ENCODE peak calls at places on chromosomes 7 and 10, in seven cellular contexts. P is IMR-90, R is A549, H is WTC11, G is GM12878, K is K562, A is HepG2. J is an unnamed sample.

GRCh38 chr10:3763035-3763456 is 22.0 kb downstream of the KLF6 start:
- DNase-seq in H (no peak), A (no peak), R (no peak), G (no peak), K (peak; percentile 72), P (peak; percentile 59), J (no peak)

GRCh38 chr10:13924020-13924725 is 337.4 kb downstream of the PRPF18 start:
- DNase-seq in P (peak; percentile 96), K (no peak), A (no peak), H (no peak), G (no peak), R (no peak), J (no peak)

GRCh38 chr10:88291289-88292184 is 291.6 kb downstream of the RNLS start:
- DNase-seq in H (no peak), K (no peak), G (no peak), P (peak; percentile 41), R (no peak), A (no peak), J (no peak)

GRCh38 chr7:32223071-32223650 is 153.0 kb upstream of the PDE1C start:
- DNase-seq in R (no peak), G (no peak), K (no peak), P (no peak), A (no peak), H (no peak), J (no peak)

GRCh38 chr7:106793015-106793651 is 71.9 kb upstream of the PIK3CG start:
- DNase-seq in H (no peak), P (peak; percentile 33), G (no peak), K (peak; percentile 65), A (peak; percentile 7), R (peak; percentile 25), J (no peak)

GRCh38 chr10:61752111-61753011 is 89.6 kb downstream of the CABCOCO1 start:
- DNase-seq in H (no peak), A (no peak), R (no peak), G (no peak), P (peak; percentile 51), K (no peak), J (no peak)

GRCh38 chr7:107663196-107663595 is 2.6 kb downstream of the SLC26A4 start:
- DNase-seq in P (no peak), H (no peak), R (no peak), K (no peak), A (no peak), G (no peak), J (no peak)

GRCh38 chr10:14879055-14879800 is 562 bp downstream of the SUV39H2 start:
- DNase-seq in R (peak; percentile 33), K (no peak), A (peak; percentile 9), G (no peak), H (peak; percentile 28), P (no peak), J (no peak)

GRCh38 chr10:132492323-132493035 is 45.1 kb upstream of the INPP5A start:
- DNase-seq in G (no peak), R (no peak), H (peak; percentile 8), K (no peak), A (no peak), P (no peak), J (no peak)

GRCh38 chr10:27621441-27621840 is 117.3 kb downstream of the RAB18 start:
- DNase-seq in P (peak; percentile 5), A (no peak), R (no peak), K (no peak), H (no peak), G (no peak), J (no peak)

GRCh38 chr7:31549621-31550020 is 35.7 kb downstream of the ITPRID1 start:
- DNase-seq in G (no peak), K (no peak), P (no peak), R (no peak), A (no peak), H (no peak), J (no peak)

GRCh38 chr10:89302628-89303027 is 782 bp downstream of the IFIT2 start:
- DNase-seq in A (no peak), K (no peak), P (no peak), H (no peak), G (no peak), R (no peak), J (no peak)

GRCh38 chr7:107070710-107071109 is 26.2 kb downstream of the PRKAR2B start:
- DNase-seq in H (no peak), P (no peak), R (no peak), K (no peak), G (no peak), A (no peak), J (no peak)

GRCh38 chr10:26557641-26558014 is 119.5 kb downstream of the APBB1IP start:
- DNase-seq in R (no peak), H (no peak), G (no peak), P (no peak), K (no peak), A (no peak), J (no peak)

GRCh38 chr7:47574473-47575328 is 7.2 kb downstream of the TNS3 start:
- DNase-seq in P (peak; percentile 84), R (no peak), H (no peak), K (no peak), G (peak; percentile 56), A (peak; percentile 74), J (no peak)
- TF ChIP-seq USF2 in P (no peak), R (no peak), H (no peak), K (no peak), G (no peak), A (no peak), J (no peak)

DNA sequence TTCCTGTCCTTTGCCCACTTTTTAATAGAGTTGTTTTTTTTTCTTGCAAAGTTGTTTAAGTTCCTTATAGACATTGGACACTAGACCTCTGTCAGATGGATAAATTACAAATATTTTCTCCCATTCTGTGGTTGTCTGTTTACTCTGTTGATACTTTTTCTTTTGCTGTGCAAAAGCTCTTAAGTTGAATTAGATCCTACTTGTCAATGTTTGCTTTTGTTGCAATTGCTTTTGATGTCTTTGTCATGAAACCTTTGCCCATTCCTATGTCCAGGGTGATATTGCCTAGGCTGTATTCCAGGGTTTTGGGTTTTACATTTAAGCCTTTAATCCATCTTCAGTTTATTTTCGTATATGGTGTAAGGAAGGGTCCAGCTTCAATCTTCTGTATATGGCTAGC is 76.9 kb upstream of the AGR3 start:
- DNase-seq in H (no peak), P (no peak), A (peak; percentile 79), R (no peak), K (no peak), G (no peak), J (no peak)
- TF ChIP-seq USF2 in H (no peak), P (no peak), A (no peak), R (no peak), K (no peak), G (no peak), J (no peak)

DNA sequence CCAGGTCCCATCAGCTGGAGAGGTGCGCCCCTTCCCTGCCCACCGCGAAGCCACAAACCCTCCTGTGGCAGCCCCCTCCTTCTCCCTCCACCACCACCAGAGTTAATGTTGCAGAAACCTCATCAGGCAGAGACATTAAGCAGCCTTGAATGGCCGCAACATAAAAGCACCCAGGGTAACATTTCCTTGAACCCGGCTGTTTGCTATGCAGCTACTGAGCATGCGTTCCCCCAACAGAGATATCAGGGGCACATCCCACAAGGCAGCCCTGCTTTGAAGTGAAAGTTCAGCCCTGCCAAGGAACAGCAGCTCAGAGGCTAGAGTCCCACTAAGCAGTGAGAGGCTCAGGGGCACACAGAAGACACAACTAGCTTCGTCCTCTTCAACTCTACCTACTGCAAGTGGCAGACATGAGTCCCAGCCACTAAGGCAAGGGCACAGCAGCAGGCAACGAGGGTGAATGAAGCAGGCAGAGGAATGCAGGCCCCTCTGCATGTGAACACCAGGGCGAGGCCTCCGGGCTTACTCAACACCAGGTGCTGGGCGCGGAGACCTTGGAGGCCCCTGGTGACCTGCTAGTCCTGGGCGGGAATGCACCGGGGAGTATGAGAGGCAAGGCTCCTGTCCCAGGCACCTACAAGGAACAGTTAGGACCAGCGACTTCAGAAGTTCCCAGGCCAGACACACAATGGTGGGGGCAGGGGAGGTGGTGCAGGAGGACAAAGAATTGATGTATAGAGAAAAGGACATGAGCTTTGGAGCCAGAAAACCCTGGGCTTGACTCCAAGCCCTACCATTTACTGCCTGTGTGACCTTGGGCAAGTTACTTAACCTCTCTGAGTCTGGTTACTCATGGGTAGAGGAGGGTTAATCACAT is 107.2 kb downstream of the SLIT1 start:
- DNase-seq in P (no peak), K (no peak), R (no peak), G (no peak), A (no peak), H (no peak), J (no peak)
- TF ChIP-seq USF2 in P (no peak), K (no peak), R (no peak), G (no peak), A (no peak), H (no peak), J (no peak)

DNA sequence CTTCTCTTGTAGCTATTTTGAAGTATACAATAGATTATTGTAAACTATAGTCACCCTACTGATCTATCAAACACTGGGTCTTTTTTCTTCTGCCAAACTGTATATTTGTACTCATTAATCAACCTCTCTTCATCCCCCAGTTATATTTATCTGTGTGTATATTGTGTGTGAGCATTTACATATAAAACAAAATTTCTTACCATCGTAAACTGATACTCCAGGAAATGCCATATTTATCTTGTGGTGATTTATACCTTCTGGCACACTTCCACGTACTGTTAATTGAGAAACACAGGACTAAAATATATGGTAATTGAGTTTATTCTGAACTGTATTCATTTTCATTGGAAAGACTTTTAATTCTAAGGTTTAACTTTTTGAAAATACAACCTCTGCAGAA is 18.9 kb downstream of the ANLN start:
- DNase-seq in P (no peak), G (no peak), H (no peak), K (no peak), R (no peak), A (no peak), J (no peak)
- TF ChIP-seq USF2 in P (no peak), G (no peak), H (no peak), K (no peak), R (no peak), A (no peak), J (no peak)

DNA sequence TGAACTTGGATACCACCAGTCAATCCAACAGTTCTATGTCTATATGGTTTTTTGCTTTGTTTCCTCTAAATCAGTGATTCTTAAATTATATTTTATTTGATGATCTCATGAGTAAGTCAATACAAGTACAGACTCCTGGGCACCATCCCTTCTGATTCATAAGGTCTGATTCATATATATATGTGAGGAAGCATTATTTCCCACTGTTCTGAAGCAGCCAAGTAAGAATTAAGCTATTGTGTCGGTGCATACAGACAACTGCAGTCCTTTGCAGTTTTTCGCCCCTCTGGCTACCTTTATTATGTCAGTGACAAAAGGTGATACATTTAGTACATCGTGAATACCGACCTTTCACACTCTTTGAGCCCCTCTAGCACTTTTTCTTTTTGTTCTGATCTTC is 1079.7 kb upstream of the C7orf33 start:
- DNase-seq in G (no peak), P (peak; percentile 79), A (no peak), K (no peak), R (no peak), H (no peak), J (no peak)
- TF ChIP-seq USF2 in G (no peak), P (no peak), A (no peak), K (no peak), R (no peak), H (no peak), J (no peak)

J was measured in H1.